ENCODE peak calls at places on chromosomes 5 and 9, in six cellular contexts. C is heart left ventricle, W is head of caudate nucleus, R is HL-60, F is LoVo, I is HCT116. Z is an unnamed sample.

GRCh38 chr9:38256461-38256860 is 136.0 kb upstream of the ALDH1B1 start:
- DNase-seq in C (no peak), W (no peak), R (no peak), F (no peak), I (no peak), Z (no peak)

GRCh38 chr5:14900661-14901461 is 29.3 kb upstream of the ANKH start:
- DNase-seq in C (peak), W (no peak), R (no peak), F (no peak), I (no peak), Z (no peak)

GRCh38 chr9:116697341-116697740 is 10.2 kb downstream of the TRIM32 start:
- DNase-seq in C (no peak), W (no peak), R (no peak), F (no peak), I (no peak), Z (no peak)

GRCh38 chr9:133710661-133711427 is 27.3 kb downstream of the SARDH start:
- DNase-seq in C (no peak), W (no peak), R (no peak), F (no peak), I (no peak), Z (no peak)

GRCh38 chr5:15441433-15442182 is 58.4 kb upstream of the FBXL7 start:
- DNase-seq in C (no peak), W (no peak), R (no peak), F (no peak), I (no peak), Z (no peak)

GRCh38 chr5:128084228-128085167 is 932 bp downstream of the SLC12A2 start:
- DNase-seq in C (peak), W (peak), R (no peak), F (peak), I (no peak), Z (no peak)

GRCh38 chr5:175590471-175590881 is 67.4 kb upstream of the HRH2 start:
- DNase-seq in C (no peak), W (no peak), R (peak), F (peak), I (no peak), Z (no peak)

GRCh38 chr9:137550241-137550621 is at the start of gene PNPLA7:
- DNase-seq in C (peak), W (peak), R (peak), F (peak), I (peak), Z (peak)

GRCh38 chr9:22452415-22453010 is 5.9 kb downstream of the DMRTA1 start:
- DNase-seq in C (no peak), W (peak), R (no peak), F (peak), I (peak), Z (peak)

GRCh38 chr5:142408536-142409252 is 83.9 kb upstream of the SPRY4 start:
- DNase-seq in C (no peak), W (no peak), R (no peak), F (no peak), I (no peak), Z (no peak)

GRCh38 chr5:97093193-97093592 is 49.2 kb downstream of the LIX1 start:
- DNase-seq in C (no peak), W (no peak), R (no peak), F (no peak), I (no peak), Z (no peak)

Z was measured in COR-L47.